ENCODE peak calls at places on chromosomes 2 and 18, in four cellular contexts. One of them, this sample, is unnamed.

GRCh38 chr2:33068261-33068660 is 121.5 kb downstream of the LTBP1 start:
- DNase-seq in foreskin fibroblast: peak
- DNase-seq in sciatic nerve: no peak
- DNase-seq in tibial nerve: no peak
- DNase-seq in this sample: no peak

GRCh38 chr18:69523582-69523981 is 122.9 kb downstream of the DOK6 start:
- DNase-seq in foreskin fibroblast: no peak
- DNase-seq in sciatic nerve: no peak
- DNase-seq in tibial nerve: no peak
- DNase-seq in this sample: no peak

GRCh38 chr2:98012561-98012979 is 16.8 kb upstream of the TMEM131 start:
- DNase-seq in foreskin fibroblast: no peak
- DNase-seq in sciatic nerve: no peak
- DNase-seq in tibial nerve: no peak
- DNase-seq in this sample: no peak

GRCh38 chr18:78642561-78643398 is 336.8 kb upstream of the SALL3 start:
- DNase-seq in foreskin fibroblast: no peak
- DNase-seq in sciatic nerve: no peak
- DNase-seq in tibial nerve: no peak
- DNase-seq in this sample: no peak

GRCh38 chr2:58428286-58428552 is 187.1 kb upstream of the FANCL start:
- DNase-seq in foreskin fibroblast: peak
- DNase-seq in sciatic nerve: no peak
- DNase-seq in tibial nerve: no peak
- DNase-seq in this sample: no peak

GRCh38 chr2:71154798-71155197 is 24.4 kb downstream of the MPHOSPH10 start:
- DNase-seq in foreskin fibroblast: no peak
- DNase-seq in sciatic nerve: no peak
- DNase-seq in tibial nerve: no peak
- DNase-seq in this sample: no peak

GRCh38 chr18:77140439-77141109 is 8.0 kb upstream of the MBP start:
- DNase-seq in foreskin fibroblast: no peak
- DNase-seq in sciatic nerve: no peak
- DNase-seq in tibial nerve: no peak
- DNase-seq in this sample: no peak

GRCh38 chr2:189952536-189953109 is 109.9 kb downstream of the MSTN start:
- DNase-seq in foreskin fibroblast: no peak
- DNase-seq in sciatic nerve: no peak
- DNase-seq in tibial nerve: no peak
- DNase-seq in this sample: no peak

GRCh38 chr18:42635378-42636048 is 480.0 kb downstream of the RIT2 start:
- DNase-seq in foreskin fibroblast: no peak
- DNase-seq in sciatic nerve: no peak
- DNase-seq in tibial nerve: no peak
- DNase-seq in this sample: no peak

This sample was measured in AG04449.